ENCODE peak calls at places on chromosomes 6 and 20, in five cellular contexts. Z is IMR-90, Q is mammary epithelial cell, E is uterus, L is cardiac muscle cell. H is an unnamed sample.

GRCh38 chr6:9527679-9528286 is 887.1 kb downstream of the TFAP2A start:
- DNase-seq in L (peak), E (no peak), Q (no peak), Z (no peak), H (no peak)

GRCh38 chr20:38172344-38172743 is 7.3 kb upstream of the TGM2 start:
- DNase-seq in Z (peak), L (peak), Q (no peak), E (no peak), H (no peak)

GRCh38 chr6:5778906-5779305 is 227.8 kb downstream of the NRN1 start:
- DNase-seq in Q (no peak), Z (no peak), E (no peak), L (no peak), H (no peak)

GRCh38 chr20:11891827-11892521 is 25.7 kb upstream of the BTBD3 start:
- DNase-seq in L (peak), Q (peak), E (peak), Z (peak), H (peak)

GRCh38 chr6:100001915-100002388 is 7.9 kb upstream of the MCHR2 start:
- DNase-seq in L (peak), E (no peak), Z (peak), Q (peak), H (no peak)

GRCh38 chr6:43435682-43436437 is 8.5 kb downstream of the ABCC10 start:
- DNase-seq in Q (no peak), Z (no peak), E (no peak), L (no peak), H (no peak)

GRCh38 chr6:56669585-56669984 is 26.9 kb upstream of the DST start:
- DNase-seq in E (no peak), L (no peak), Q (no peak), Z (no peak), H (no peak)

GRCh38 chr20:61954276-61955021 is 111.2 kb downstream of the TAF4 start:
- DNase-seq in E (no peak), Q (no peak), Z (no peak), L (no peak), H (no peak)

GRCh38 chr6:168035661-168036616 is 38.5 kb downstream of the KIF25 start:
- DNase-seq in L (peak), Q (peak), Z (peak), E (no peak), H (peak)

GRCh38 chr6:10170816-10171215 is 244.1 kb downstream of the TFAP2A start:
- DNase-seq in E (no peak), Z (no peak), Q (no peak), L (no peak), H (no peak)

GRCh38 chr6:142570221-142570671 is 268.4 kb downstream of the ADGRG6 start:
- DNase-seq in E (no peak), L (no peak), Q (peak), Z (peak), H (no peak)

GRCh38 chr6:109372070-109372585 is 10.1 kb downstream of the CD164 start:
- DNase-seq in Q (no peak), Z (no peak), E (no peak), L (no peak), H (no peak)

GRCh38 chr20:31596831-31597482 is 8.1 kb upstream of the ID1 start:
- DNase-seq in Z (no peak), E (no peak), Q (no peak), L (no peak), H (no peak)

GRCh38 chr6:113856011-113856551 is 1.1 kb upstream of the MARCKS start:
- DNase-seq in L (peak), E (no peak), Z (peak), Q (peak), H (peak)

GRCh38 chr20:35497780-35498189 is 31.7 kb downstream of the C20orf173 start:
- DNase-seq in Z (no peak), L (peak), Q (no peak), E (peak), H (peak)

GRCh38 chr20:13800728-13801134 is 15.9 kb downstream of the NDUFAF5 start:
- DNase-seq in E (peak), Z (peak), L (peak), Q (peak), H (peak)

GRCh38 chr6:35484921-35485392 is 11.9 kb downstream of the TEAD3 start:
- DNase-seq in L (no peak), Z (peak), E (no peak), Q (peak), H (no peak)

GRCh38 chr6:118524686-118525085 is 23.4 kb upstream of the PLN start:
- DNase-seq in E (no peak), Q (peak), Z (no peak), L (no peak), H (no peak)

GRCh38 chr6:87366899-87367298 is 22.3 kb downstream of the C6orf163 start:
- DNase-seq in L (no peak), Q (no peak), Z (no peak), E (no peak), H (no peak)

GRCh38 chr6:87364602-87365252 is 20.1 kb downstream of the C6orf163 start:
- DNase-seq in Q (no peak), E (no peak), L (no peak), Z (no peak), H (no peak)

DNA sequence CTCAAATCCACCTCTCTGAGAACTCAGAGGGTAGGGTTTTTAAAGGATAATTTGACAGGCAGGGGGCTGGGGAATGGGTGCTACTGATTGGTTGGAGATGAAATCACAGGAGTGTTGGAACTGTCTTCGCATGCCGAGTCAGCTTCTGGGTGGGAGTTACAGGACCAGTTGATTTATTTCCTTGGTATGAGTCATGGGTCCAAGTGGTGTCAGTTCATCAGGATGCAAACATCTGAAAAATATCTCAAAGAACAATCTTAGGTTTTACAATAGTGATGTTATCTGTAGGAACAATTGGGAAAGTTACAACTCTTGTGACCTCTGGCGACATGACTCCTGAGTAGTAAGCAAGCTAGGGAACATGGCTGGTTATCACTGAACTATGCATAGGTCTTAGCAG is 21.8 kb downstream of the C6orf163 start:
- DNase-seq in Q (peak), L (no peak), E (no peak), Z (peak), H (no peak)
- H3K27ac ChIP-seq in Q (no peak), L (no peak), E (no peak), Z (no peak), H (no peak)

DNA sequence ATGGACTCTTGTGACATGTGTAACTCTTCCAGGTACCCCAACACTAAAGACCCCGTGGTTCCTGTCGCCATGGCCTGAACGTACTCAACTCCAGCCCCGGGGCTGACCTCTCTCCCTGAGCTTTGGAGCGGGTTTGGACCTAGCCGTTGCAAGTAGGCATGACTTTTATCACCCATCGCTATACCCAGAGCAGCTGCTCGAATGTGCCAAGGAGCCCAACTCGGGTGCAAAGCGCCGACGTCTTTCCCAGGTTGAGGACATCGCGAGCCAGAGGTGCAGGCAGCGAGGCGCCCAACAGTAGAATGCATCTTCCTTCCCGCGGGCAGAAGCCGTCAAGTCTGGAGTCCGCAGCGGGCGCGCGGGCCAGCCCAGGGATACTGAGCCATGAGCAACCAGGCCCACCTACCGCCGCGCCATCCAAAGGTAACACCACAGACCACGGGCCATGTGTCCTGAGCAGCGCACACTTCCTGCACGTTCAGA is 5.7 kb upstream of the LAMP5 start:
- DNase-seq in L (no peak), Q (no peak), E (no peak), Z (no peak), H (no peak)
- H3K4me3 ChIP-seq in L (no peak), Q (no peak), E (no peak), Z (no peak), H (no peak)

GRCh38 chr6:3157151-3157933 is at the start of gene TUBB2A:
- DNase-seq in E (peak), L (peak), Q (peak), Z (peak), H (peak)
- TF ChIP-seq CTCF in E (peak), L (peak), Q (peak), Z (peak), H (peak)

GRCh38 chr6:71537717-71538116 is 249.1 kb downstream of the OGFRL1 start:
- DNase-seq in Z (peak), Q (no peak), E (no peak), L (peak), H (no peak)
- H3K27ac ChIP-seq in Z (no peak), Q (no peak), E (no peak), L (no peak), H (no peak)